ENCODE peak calls at places on chromosomes 13 and 19, in eight cellular contexts. C is retina; M is activated T-helper 1 cell treated with anti-CD3 and anti-CD28 coated beads, Interleukin-12 subunit alpha, Interleukin-12 subunit beta, Interleukin-2, Interleukin-4 antibody, amounts not matched to agents 30 ng/mL and 10 ng/mL and 1 ng/mL, durations not matched to agents 14 hours and 24 hours and 36 hours; O is RPMI7951; U is activated B cell treated with CpG ODN at 0.5 μM for 24 hours; B is HuH-7; Y is mesendoderm; Z is heart left ventricle. W is an unnamed sample.
A peak's percentile ranks its signal among the peaks of the same experiment; 100 is the strongest.

GRCh38 chr19:1105217-1105872 is 1.6 kb downstream of the GPX4 start:
- DNase-seq in B (no peak), Z (no peak), Y (no peak), O (no peak), C (no peak), U (no peak), M (no peak), W (no peak)

GRCh38 chr13:112696001-112696868 is 6.4 kb downstream of the ATP11A start:
- DNase-seq in C (no peak), Y (no peak), B (no peak), O (no peak), M (no peak), Z (no peak), U (no peak), W (no peak)

GRCh38 chr19:28608292-28608691 is 604.7 kb downstream of the UQCRFS1 start:
- DNase-seq in B (no peak), M (no peak), U (no peak), Z (no peak), C (no peak), Y (no peak), O (no peak), W (no peak)

GRCh38 chr13:111629933-111630332 is 309.5 kb downstream of the TEX29 start:
- DNase-seq in Y (no peak), M (no peak), C (peak; percentile 75), O (no peak), U (no peak), Z (no peak), B (no peak), W (peak; percentile 87)

GRCh38 chr19:41870401-41870873 is 6.6 kb upstream of the CD79A start:
- DNase-seq in B (no peak), Z (no peak), M (no peak), Y (no peak), C (no peak), U (no peak), O (peak; percentile 35), W (no peak)

GRCh38 chr19:50983625-50984292 is at the start of gene KLK7:
- DNase-seq in B (no peak), C (no peak), U (no peak), Z (no peak), O (no peak), Y (no peak), M (no peak), W (peak; percentile 64)

GRCh38 chr19:31586282-31586681 is 237.0 kb upstream of the TSHZ3 start:
- DNase-seq in Z (no peak), Y (no peak), U (no peak), C (no peak), B (no peak), O (peak; percentile 9), M (no peak), W (no peak)

GRCh38 chr13:23741879-23742510 is 147.2 kb downstream of the MIPEP start:
- DNase-seq in Z (no peak), M (no peak), B (peak; percentile 42), C (no peak), U (no peak), Y (peak; percentile 65), O (peak; percentile 24), W (peak; percentile 34)

GRCh38 chr13:101660711-101661110 is 208.2 kb downstream of the ITGBL1 start:
- DNase-seq in O (peak; percentile 47), M (no peak), U (no peak), Z (no peak), C (no peak), Y (no peak), B (no peak), W (no peak)

GRCh38 chr13:21075303-21076264 is 14.2 kb upstream of the LATS2 start:
- DNase-seq in Z (peak; percentile 43), O (no peak), C (peak; percentile 89), M (peak; percentile 6), U (peak; percentile 18), Y (peak; percentile 67), B (no peak), W (peak; percentile 85)

GRCh38 chr19:2755811-2756210 is 16.0 kb upstream of the SLC39A3 start:
- DNase-seq in C (no peak), M (no peak), U (no peak), O (no peak), B (no peak), Y (no peak), Z (no peak), W (no peak)

GRCh38 chr13:88257706-88258105 is 586.5 kb downstream of the SLITRK5 start:
- DNase-seq in O (no peak), B (no peak), U (no peak), Z (no peak), C (no peak), Y (no peak), M (no peak), W (no peak)

GRCh38 chr13:46961719-46962118 is 64.9 kb upstream of the HTR2A start:
- DNase-seq in U (no peak), O (peak; percentile 83), Z (no peak), M (no peak), C (no peak), Y (peak; percentile 15), B (no peak), W (no peak)

GRCh38 chr19:40689339-40690049 is 957 bp downstream of the NUMBL start:
- DNase-seq in M (no peak), Y (peak; percentile 46), O (peak; percentile 42), Z (peak; percentile 72), B (no peak), U (peak; percentile 39), C (peak; percentile 47), W (peak; percentile 47)

GRCh38 chr19:8827277-8827676 is 4.8 kb downstream of the ZNF558 start:
- DNase-seq in B (no peak), U (no peak), C (no peak), M (no peak), Y (no peak), Z (no peak), O (no peak), W (no peak)

GRCh38 chr13:92972751-92973150 is 253.9 kb upstream of the GPC6 start:
- DNase-seq in U (no peak), Z (no peak), Y (no peak), B (no peak), M (no peak), O (no peak), C (no peak), W (no peak)

GRCh38 chr13:25733061-25733491 is 318.7 kb downstream of the SHISA2 start:
- DNase-seq in Y (peak; percentile 25), O (peak; percentile 57), Z (no peak), B (no peak), M (no peak), U (no peak), C (no peak), W (no peak)

GRCh38 chr13:113637262-113638160 is 20.5 kb downstream of the ATP4B start:
- DNase-seq in O (no peak), B (no peak), Y (no peak), U (peak; percentile 11), C (no peak), M (no peak), Z (peak; percentile 17), W (no peak)

GRCh38 chr19:45569619-45570421 is 14.8 kb downstream of the OPA3 start:
- DNase-seq in Y (peak; percentile 74), Z (peak; percentile 77), M (peak; percentile 37), U (peak; percentile 47), C (peak; percentile 45), B (peak; percentile 68), O (peak; percentile 29), W (peak; percentile 61)

GRCh38 chr13:112839347-112840105 is 129.5 kb upstream of the MCF2L start:
- DNase-seq in O (no peak), C (no peak), M (no peak), B (no peak), U (no peak), Z (no peak), Y (no peak), W (no peak)

GRCh38 chr19:23996549-23996948 is 81.9 kb downstream of the ZNF726 start:
- DNase-seq in U (no peak), Z (no peak), C (no peak), O (peak; percentile 46), M (no peak), Y (peak; percentile 46), B (peak; percentile 86), W (no peak)

GRCh38 chr19:33661336-33661735 is 39.6 kb downstream of the CHST8 start:
- DNase-seq in U (no peak), C (no peak), Y (no peak), M (no peak), B (no peak), O (no peak), Z (no peak), W (no peak)

GRCh38 chr13:111855016-111855590 is 211.8 kb upstream of the SOX1 start:
- DNase-seq in U (no peak), Z (no peak), B (no peak), Y (no peak), C (no peak), O (no peak), M (no peak), W (peak; percentile 55)

GRCh38 chr19:16899566-16900075 is 10.8 kb downstream of the F2RL3 start:
- DNase-seq in C (no peak), Y (peak; percentile 70), U (no peak), Z (no peak), O (peak; percentile 58), M (no peak), B (peak; percentile 88), W (no peak)

GRCh38 chr13:23160241-23161175 is 20.3 kb upstream of the SGCG start:
- DNase-seq in O (no peak), U (no peak), Z (no peak), B (no peak), Y (peak; percentile 78), C (peak; percentile 12), M (no peak), W (peak; percentile 24)

GRCh38 chr19:35963514-35963913 is 27.3 kb downstream of the LRFN3 start:
- DNase-seq in O (peak; percentile 62), M (peak; percentile 34), B (peak; percentile 71), Y (peak; percentile 76), Z (peak; percentile 44), C (peak; percentile 62), U (no peak), W (peak; percentile 92)

GRCh38 chr13:20053016-20053415 is 94.5 kb downstream of the ZMYM2 start:
- DNase-seq in Z (peak; percentile 53), B (no peak), Y (no peak), U (no peak), M (no peak), C (no peak), O (no peak), W (no peak)

GRCh38 chr13:46489586-46490023 is 63.4 kb upstream of the LRCH1 start:
- DNase-seq in O (peak; percentile 87), M (no peak), U (no peak), Z (no peak), Y (no peak), B (no peak), C (no peak), W (no peak)